ENCODE peak calls at places on chromosomes 6 and 20, in ten cellular contexts. W is kidney glomerular epithelial cell; B is astrocyte; J is activated naive CD4-positive, alpha-beta T cell; U is right lobe of liver; I is OCI-LY7; C is amygdala; E is activated T-cell treated with anti-CD3 and anti-CD28 coated beads for 1 hour; Z is HCT116; A is KBM-7. P is an unnamed sample.

GRCh38 chr20:61864481-61864880 is 201.2 kb downstream of the TAF4 start:
- DNase-seq in W (no peak), A (no peak), J (no peak), U (no peak), B (no peak), C (no peak), E (no peak), I (no peak), Z (no peak), P (no peak)

GRCh38 chr20:44924526-44924925 is 14.7 kb downstream of the PABPC1L start:
- DNase-seq in I (no peak), Z (no peak), J (no peak), A (no peak), B (no peak), E (no peak), C (no peak), U (no peak), W (no peak), P (no peak)

GRCh38 chr6:106870069-106870468 is 104.5 kb downstream of the CD24 start:
- DNase-seq in E (no peak), A (no peak), Z (no peak), J (no peak), I (no peak), U (no peak), C (no peak), W (peak), B (peak), P (no peak)

GRCh38 chr6:108945686-108946158 is 97.5 kb downstream of the ARMC2 start:
- DNase-seq in Z (no peak), A (no peak), U (peak), E (no peak), C (peak), W (no peak), J (no peak), I (no peak), B (peak), P (peak)

GRCh38 chr6:141260627-141261015 is 872.1 kb upstream of the GJE1 start:
- DNase-seq in E (no peak), A (no peak), I (no peak), U (no peak), W (no peak), J (no peak), Z (no peak), C (no peak), B (no peak), P (no peak)

GRCh38 chr6:149014631-149015171 is 267.9 kb downstream of the UST start:
- DNase-seq in U (no peak), W (no peak), I (no peak), E (no peak), J (no peak), B (peak), C (no peak), A (no peak), Z (no peak), P (no peak)

GRCh38 chr6:139587469-139587868 is 213.0 kb upstream of the CITED2 start:
- DNase-seq in U (no peak), E (no peak), A (no peak), Z (no peak), I (no peak), B (peak), J (no peak), C (no peak), W (peak), P (no peak)

GRCh38 chr20:22430154-22430745 is 154.1 kb downstream of the FOXA2 start:
- DNase-seq in Z (no peak), W (no peak), A (no peak), B (no peak), J (no peak), I (no peak), U (no peak), C (no peak), E (no peak), P (no peak)

GRCh38 chr6:151276112-151276745 is 36.5 kb downstream of the AKAP12 start:
- DNase-seq in U (no peak), J (no peak), C (no peak), Z (no peak), E (no peak), W (peak), B (peak), A (no peak), I (no peak), P (peak)

GRCh38 chr20:57879437-57880115 is 169.8 kb upstream of the PMEPA1 start:
- DNase-seq in B (no peak), W (no peak), J (no peak), Z (no peak), I (no peak), U (no peak), C (no peak), E (no peak), A (no peak), P (no peak)

GRCh38 chr20:47622118-47622665 is 120.5 kb downstream of the NCOA3 start:
- DNase-seq in C (no peak), B (no peak), A (no peak), E (no peak), Z (no peak), W (no peak), J (no peak), I (no peak), U (no peak), P (no peak)

GRCh38 chr6:143700684-143701342 is 23.0 kb downstream of the PHACTR2 start:
- DNase-seq in Z (no peak), E (no peak), U (no peak), A (no peak), B (peak), J (no peak), C (no peak), I (no peak), W (no peak), P (no peak)

GRCh38 chr6:99349620-99350141 is at the start of gene FAXC:
- DNase-seq in B (peak), C (no peak), A (peak), W (peak), U (no peak), J (no peak), Z (peak), E (no peak), I (no peak), P (peak)

P was measured in G401.